ENCODE peak calls at places on chromosomes 1 and 21, in nine cellular contexts. One of them, this sample, is unnamed.

GRCh38 chr1:228375578-228376261 is 30.9 kb downstream of the TRIM11 start:
- DNase-seq in ovary: no peak
- DNase-seq in body of pancreas: no peak
- DNase-seq in heart left ventricle: peak; percentile 22
- DNase-seq in adrenal gland: no peak
- DNase-seq in uterus: no peak
- DNase-seq in sigmoid colon: peak; percentile 61
- DNase-seq in tibial nerve: no peak
- DNase-seq in IMR-90: no peak
- DNase-seq in this sample: no peak

GRCh38 chr1:174068000-174068399 is 45.8 kb upstream of the RC3H1 start:
- DNase-seq in heart left ventricle: no peak
- DNase-seq in IMR-90: peak; percentile 41
- DNase-seq in ovary: no peak
- DNase-seq in body of pancreas: no peak
- DNase-seq in adrenal gland: no peak
- DNase-seq in sigmoid colon: no peak
- DNase-seq in tibial nerve: no peak
- DNase-seq in uterus: no peak
- DNase-seq in this sample: no peak

GRCh38 chr1:115062542-115063004 is 26.7 kb downstream of the TSPAN2 start:
- DNase-seq in heart left ventricle: peak; percentile 59
- DNase-seq in sigmoid colon: no peak
- DNase-seq in tibial nerve: no peak
- DNase-seq in body of pancreas: peak; percentile 54
- DNase-seq in uterus: peak; percentile 43
- DNase-seq in IMR-90: no peak
- DNase-seq in ovary: no peak
- DNase-seq in adrenal gland: no peak
- DNase-seq in this sample: peak; percentile 25

GRCh38 chr1:118335372-118335771 is 150.3 kb upstream of the SPAG17 start:
- DNase-seq in body of pancreas: no peak
- DNase-seq in sigmoid colon: no peak
- DNase-seq in IMR-90: peak; percentile 27
- DNase-seq in heart left ventricle: no peak
- DNase-seq in uterus: no peak
- DNase-seq in tibial nerve: no peak
- DNase-seq in ovary: no peak
- DNase-seq in adrenal gland: no peak
- DNase-seq in this sample: no peak

GRCh38 chr1:162626089-162626488 is 6.2 kb upstream of the DDR2 start:
- DNase-seq in body of pancreas: no peak
- DNase-seq in uterus: peak; percentile 35
- DNase-seq in IMR-90: peak; percentile 33
- DNase-seq in sigmoid colon: peak; percentile 73
- DNase-seq in tibial nerve: no peak
- DNase-seq in ovary: no peak
- DNase-seq in adrenal gland: no peak
- DNase-seq in heart left ventricle: no peak
- DNase-seq in this sample: no peak

GRCh38 chr1:29201595-29202051 is 19.9 kb upstream of the SRSF4 start:
- DNase-seq in IMR-90: no peak
- DNase-seq in adrenal gland: no peak
- DNase-seq in ovary: no peak
- DNase-seq in tibial nerve: no peak
- DNase-seq in sigmoid colon: no peak
- DNase-seq in uterus: no peak
- DNase-seq in heart left ventricle: no peak
- DNase-seq in body of pancreas: no peak
- DNase-seq in this sample: no peak

GRCh38 chr1:110630770-110631663 is 24.9 kb upstream of the KCNA2 start:
- DNase-seq in tibial nerve: no peak
- DNase-seq in uterus: peak; percentile 58
- DNase-seq in body of pancreas: peak; percentile 80
- DNase-seq in IMR-90: peak; percentile 46
- DNase-seq in ovary: peak; percentile 75
- DNase-seq in sigmoid colon: peak; percentile 81
- DNase-seq in heart left ventricle: peak; percentile 77
- DNase-seq in adrenal gland: peak; percentile 86
- DNase-seq in this sample: no peak

GRCh38 chr1:109762821-109763645 is 690 bp downstream of the EPS8L3 start:
- DNase-seq in IMR-90: peak; percentile 92
- DNase-seq in body of pancreas: peak; percentile 31
- DNase-seq in adrenal gland: peak; percentile 51
- DNase-seq in sigmoid colon: peak; percentile 54
- DNase-seq in tibial nerve: no peak
- DNase-seq in heart left ventricle: no peak
- DNase-seq in ovary: peak; percentile 17
- DNase-seq in uterus: peak; percentile 14
- DNase-seq in this sample: no peak

GRCh38 chr1:13916530-13916929 is 216.5 kb downstream of the PRDM2 start:
- DNase-seq in adrenal gland: no peak
- DNase-seq in heart left ventricle: no peak
- DNase-seq in sigmoid colon: no peak
- DNase-seq in uterus: no peak
- DNase-seq in ovary: no peak
- DNase-seq in tibial nerve: no peak
- DNase-seq in body of pancreas: no peak
- DNase-seq in IMR-90: no peak
- DNase-seq in this sample: no peak

GRCh38 chr21:23887709-23888303 is 1719.5 kb downstream of the MRPL39 start:
- DNase-seq in tibial nerve: no peak
- DNase-seq in sigmoid colon: no peak
- DNase-seq in heart left ventricle: no peak
- DNase-seq in adrenal gland: no peak
- DNase-seq in IMR-90: no peak
- DNase-seq in ovary: no peak
- DNase-seq in uterus: no peak
- DNase-seq in body of pancreas: no peak
- DNase-seq in this sample: no peak

GRCh38 chr1:213244664-213245091 is 193.6 kb downstream of the RPS6KC1 start:
- DNase-seq in sigmoid colon: no peak
- DNase-seq in uterus: no peak
- DNase-seq in body of pancreas: peak; percentile 19
- DNase-seq in adrenal gland: no peak
- DNase-seq in IMR-90: peak; percentile 65
- DNase-seq in heart left ventricle: no peak
- DNase-seq in tibial nerve: no peak
- DNase-seq in ovary: no peak
- DNase-seq in this sample: no peak

GRCh38 chr1:86470859-86471258 is 2.1 kb downstream of the CLCA1 start:
- DNase-seq in heart left ventricle: no peak
- DNase-seq in IMR-90: no peak
- DNase-seq in uterus: no peak
- DNase-seq in body of pancreas: no peak
- DNase-seq in tibial nerve: no peak
- DNase-seq in adrenal gland: no peak
- DNase-seq in sigmoid colon: no peak
- DNase-seq in ovary: no peak
- DNase-seq in this sample: no peak

GRCh38 chr1:26784023-26784871 is 3.5 kb upstream of the PIGV start:
- DNase-seq in uterus: peak; percentile 67
- DNase-seq in IMR-90: peak; percentile 80
- DNase-seq in body of pancreas: peak; percentile 91
- DNase-seq in ovary: peak; percentile 90
- DNase-seq in adrenal gland: peak; percentile 88
- DNase-seq in heart left ventricle: peak; percentile 80
- DNase-seq in tibial nerve: peak; percentile 70
- DNase-seq in sigmoid colon: peak; percentile 79
- DNase-seq in this sample: no peak

GRCh38 chr1:157193702-157194391 is 55.7 kb upstream of the ETV3 start:
- DNase-seq in ovary: no peak
- DNase-seq in adrenal gland: peak; percentile 80
- DNase-seq in uterus: peak; percentile 50
- DNase-seq in body of pancreas: peak; percentile 77
- DNase-seq in tibial nerve: peak; percentile 26
- DNase-seq in IMR-90: peak; percentile 42
- DNase-seq in sigmoid colon: no peak
- DNase-seq in heart left ventricle: no peak
- DNase-seq in this sample: no peak

GRCh38 chr1:115314111-115314510 is 23.9 kb downstream of the NGF start:
- DNase-seq in ovary: no peak
- DNase-seq in adrenal gland: no peak
- DNase-seq in IMR-90: no peak
- DNase-seq in sigmoid colon: peak; percentile 67
- DNase-seq in uterus: no peak
- DNase-seq in heart left ventricle: no peak
- DNase-seq in body of pancreas: no peak
- DNase-seq in tibial nerve: no peak
- DNase-seq in this sample: no peak

GRCh38 chr1:76901158-76901767 is 34.0 kb downstream of the ST6GALNAC5 start:
- DNase-seq in body of pancreas: peak; percentile 16
- DNase-seq in tibial nerve: no peak
- DNase-seq in sigmoid colon: no peak
- DNase-seq in adrenal gland: peak; percentile 65
- DNase-seq in heart left ventricle: no peak
- DNase-seq in ovary: peak; percentile 44
- DNase-seq in IMR-90: peak; percentile 58
- DNase-seq in uterus: no peak
- DNase-seq in this sample: no peak

GRCh38 chr21:17554619-17555472 is 42.0 kb downstream of the CXADR start:
- DNase-seq in tibial nerve: no peak
- DNase-seq in body of pancreas: no peak
- DNase-seq in adrenal gland: no peak
- DNase-seq in ovary: no peak
- DNase-seq in IMR-90: peak; percentile 10
- DNase-seq in sigmoid colon: no peak
- DNase-seq in heart left ventricle: no peak
- DNase-seq in uterus: no peak
- DNase-seq in this sample: no peak

GRCh38 chr1:214473392-214473791 is 78.0 kb downstream of the PTPN14 start:
- DNase-seq in adrenal gland: no peak
- DNase-seq in body of pancreas: no peak
- DNase-seq in tibial nerve: no peak
- DNase-seq in ovary: no peak
- DNase-seq in uterus: no peak
- DNase-seq in IMR-90: peak; percentile 76
- DNase-seq in heart left ventricle: no peak
- DNase-seq in sigmoid colon: no peak
- DNase-seq in this sample: no peak

GRCh38 chr1:6028042-6028895 is 17.4 kb upstream of the KCNAB2 start:
- DNase-seq in IMR-90: peak; percentile 11
- DNase-seq in tibial nerve: no peak
- DNase-seq in body of pancreas: peak; percentile 67
- DNase-seq in uterus: no peak
- DNase-seq in adrenal gland: peak; percentile 66
- DNase-seq in sigmoid colon: no peak
- DNase-seq in heart left ventricle: no peak
- DNase-seq in ovary: no peak
- DNase-seq in this sample: no peak
- TF ChIP-seq POLR2A in IMR-90: no peak
- TF ChIP-seq POLR2A in tibial nerve: no peak
- TF ChIP-seq POLR2A in body of pancreas: no peak
- TF ChIP-seq POLR2A in uterus: no peak
- TF ChIP-seq POLR2A in adrenal gland: no peak
- TF ChIP-seq POLR2A in sigmoid colon: no peak
- TF ChIP-seq POLR2A in heart left ventricle: no peak
- TF ChIP-seq POLR2A in ovary: no peak
- TF ChIP-seq POLR2A in this sample: no peak

GRCh38 chr1:24827737-24828136 is 82.5 kb downstream of the CLIC4 start:
- DNase-seq in uterus: no peak
- DNase-seq in IMR-90: peak; percentile 44
- DNase-seq in body of pancreas: no peak
- DNase-seq in adrenal gland: no peak
- DNase-seq in sigmoid colon: no peak
- DNase-seq in tibial nerve: no peak
- DNase-seq in heart left ventricle: no peak
- DNase-seq in ovary: no peak
- DNase-seq in this sample: no peak
- H3K4me1 ChIP-seq in uterus: peaks cover 18% of the 10 kb centered on the region
- H3K4me1 ChIP-seq in IMR-90: peaks cover 19% of the 10 kb centered on the region
- H3K4me1 ChIP-seq in body of pancreas: peaks cover 6% of the 10 kb centered on the region
- H3K4me1 ChIP-seq in adrenal gland: peaks cover 50% of the 10 kb centered on the region
- H3K4me1 ChIP-seq in sigmoid colon: peaks cover 37% of the 10 kb centered on the region
- H3K4me1 ChIP-seq in tibial nerve: peaks cover 29% of the 10 kb centered on the region
- H3K4me1 ChIP-seq in heart left ventricle: peaks cover 72% of the 10 kb centered on the region
- H3K4me1 ChIP-seq in ovary: peaks cover 3% of the 10 kb centered on the region
- H3K4me1 ChIP-seq in this sample: no peaks in the 10 kb centered on the region

GRCh38 chr1:1353389-1354151 is 4.4 kb upstream of the DVL1 start:
- DNase-seq in body of pancreas: no peak
- DNase-seq in tibial nerve: no peak
- DNase-seq in sigmoid colon: no peak
- DNase-seq in IMR-90: no peak
- DNase-seq in uterus: no peak
- DNase-seq in heart left ventricle: no peak
- DNase-seq in adrenal gland: no peak
- DNase-seq in ovary: no peak
- DNase-seq in this sample: no peak

GRCh38 chr1:1349256-1350012 is at the start of gene DVL1:
- DNase-seq in ovary: peak; percentile 81
- DNase-seq in sigmoid colon: peak; percentile 87
- DNase-seq in heart left ventricle: peak; percentile 68
- DNase-seq in body of pancreas: peak; percentile 48
- DNase-seq in tibial nerve: no peak
- DNase-seq in uterus: peak; percentile 65
- DNase-seq in adrenal gland: no peak
- DNase-seq in IMR-90: peak; percentile 58
- DNase-seq in this sample: no peak

GRCh38 chr1:1352784-1353388 is 3.7 kb upstream of the DVL1 start:
- DNase-seq in uterus: no peak
- DNase-seq in adrenal gland: no peak
- DNase-seq in body of pancreas: no peak
- DNase-seq in heart left ventricle: no peak
- DNase-seq in IMR-90: no peak
- DNase-seq in tibial nerve: no peak
- DNase-seq in ovary: no peak
- DNase-seq in sigmoid colon: no peak
- DNase-seq in this sample: no peak

GRCh38 chr1:1354271-1355247 is 3.8 kb downstream of the MXRA8 start:
- DNase-seq in tibial nerve: no peak
- DNase-seq in IMR-90: no peak
- DNase-seq in ovary: no peak
- DNase-seq in body of pancreas: no peak
- DNase-seq in sigmoid colon: no peak
- DNase-seq in uterus: no peak
- DNase-seq in heart left ventricle: no peak
- DNase-seq in adrenal gland: no peak
- DNase-seq in this sample: no peak

GRCh38 chr1:1351511-1352427 is 2.6 kb upstream of the DVL1 start:
- DNase-seq in sigmoid colon: peak; percentile 90
- DNase-seq in ovary: no peak
- DNase-seq in heart left ventricle: peak; percentile 69
- DNase-seq in adrenal gland: no peak
- DNase-seq in uterus: peak; percentile 57
- DNase-seq in IMR-90: peak; percentile 38
- DNase-seq in body of pancreas: no peak
- DNase-seq in tibial nerve: no peak
- DNase-seq in this sample: no peak
- H3K27ac ChIP-seq in sigmoid colon: peak overlapping the region; percentile 55
- H3K27ac ChIP-seq in ovary: peak overlapping the region; percentile 72
- H3K27ac ChIP-seq in heart left ventricle: peak overlapping the region; percentile 14
- H3K27ac ChIP-seq in adrenal gland: no peak overlapping the region
- H3K27ac ChIP-seq in uterus: peak overlapping the region; percentile 96
- H3K27ac ChIP-seq in IMR-90: peak overlapping the region; percentile 50
- H3K27ac ChIP-seq in body of pancreas: no peak overlapping the region
- H3K27ac ChIP-seq in tibial nerve: peak overlapping the region; percentile 91
- H3K27ac ChIP-seq in this sample: peak overlapping the region; percentile 41

DNA sequence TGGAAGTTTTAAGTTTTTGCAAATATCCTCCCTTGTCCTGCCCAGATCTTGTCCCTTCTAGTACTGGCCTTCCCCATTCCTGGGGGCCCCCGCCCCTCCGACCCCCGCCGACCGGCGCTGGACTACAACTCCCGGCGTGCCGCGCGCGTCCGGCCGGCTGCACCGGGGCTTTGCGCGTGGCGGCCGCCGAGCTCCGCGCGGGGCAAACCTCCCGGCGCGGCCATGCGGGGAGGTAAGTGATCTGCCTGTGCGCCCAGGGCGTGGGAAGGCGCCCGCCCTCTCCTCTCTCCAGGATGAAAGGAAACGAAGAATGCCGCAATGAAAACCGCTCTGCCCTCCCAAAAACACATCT is 3.2 kb upstream of the SAMD13 start:
- DNase-seq in ovary: peak; percentile 34
- DNase-seq in sigmoid colon: peak; percentile 70
- DNase-seq in uterus: peak; percentile 34
- DNase-seq in tibial nerve: peak; percentile 19
- DNase-seq in adrenal gland: peak; percentile 73
- DNase-seq in body of pancreas: peak; percentile 37
- DNase-seq in heart left ventricle: peak; percentile 61
- DNase-seq in IMR-90: peak; percentile 16
- DNase-seq in this sample: no peak
- TF ChIP-seq POLR2A in ovary: no peak
- TF ChIP-seq POLR2A in sigmoid colon: no peak
- TF ChIP-seq POLR2A in uterus: peak; percentile 72
- TF ChIP-seq POLR2A in tibial nerve: peak; percentile 40
- TF ChIP-seq POLR2A in adrenal gland: peak; percentile 67
- TF ChIP-seq POLR2A in body of pancreas: peak; percentile 44
- TF ChIP-seq POLR2A in heart left ventricle: no peak
- TF ChIP-seq POLR2A in IMR-90: no peak
- TF ChIP-seq POLR2A in this sample: peak; percentile 49

This sample was measured in esophagus squamous epithelium.